ENCODE peak calls at places on chromosomes 16 and 17, in five cellular contexts. F, V, T, U and G are unnamed samples.

GRCh38 chr16:49620158-49620867 is 235.6 kb downstream of the ZNF423 start:
- DNase-seq in F (peak), V (no peak), T (peak), U (no peak), G (peak)

GRCh38 chr16:86777098-86777946 is 199.0 kb downstream of the FOXL1 start:
- DNase-seq in F (peak), V (no peak), T (no peak), U (no peak), G (no peak)

GRCh38 chr17:72634621-72635020 is 457.9 kb downstream of the SLC39A11 start:
- DNase-seq in F (no peak), V (peak), T (peak), U (no peak), G (no peak)

GRCh38 chr16:68737046-68737729 is at the start of gene CDH1:
- DNase-seq in F (no peak), V (peak), T (peak), U (no peak), G (no peak)

GRCh38 chr16:19843371-19843770 is 41.3 kb downstream of the GPRC5B start:
- DNase-seq in F (peak), V (no peak), T (no peak), U (no peak), G (no peak)

GRCh38 chr16:11698271-11698689 is 30.0 kb downstream of the SNN start:
- DNase-seq in F (peak), V (no peak), T (no peak), U (no peak), G (no peak)

GRCh38 chr16:66167564-66168291 is 198.8 kb upstream of the CDH5 start:
- DNase-seq in F (peak), V (no peak), T (no peak), U (no peak), G (no peak)

GRCh38 chr17:13421581-13421980 is 180.1 kb downstream of the HS3ST3A1 start:
- DNase-seq in F (no peak), V (no peak), T (no peak), U (no peak), G (no peak)

GRCh38 chr16:1337486-1337885 is 4.0 kb downstream of the BAIAP3 start:
- DNase-seq in F (no peak), V (no peak), T (no peak), U (no peak), G (no peak)

GRCh38 chr17:78826426-78826825 is 14.2 kb downstream of the USP36 start:
- DNase-seq in F (peak), V (peak), T (no peak), U (no peak), G (no peak)

GRCh38 chr17:58412910-58413630 is 4.3 kb downstream of the RNF43 start:
- DNase-seq in F (peak), V (peak), T (no peak), U (no peak), G (no peak)

GRCh38 chr17:6555331-6556120 is 829 bp downstream of the PITPNM3 start:
- DNase-seq in F (peak), V (peak), T (peak), U (no peak), G (no peak)

GRCh38 chr16:5851583-5851982 is 754.0 kb upstream of the EEF2KMT start:
- DNase-seq in F (no peak), V (peak), T (no peak), U (no peak), G (no peak)

GRCh38 chr16:80968386-80969113 is 38.1 kb downstream of the CMC2 start:
- DNase-seq in F (peak), V (no peak), T (no peak), U (no peak), G (no peak)

GRCh38 chr17:68821860-68822693 is 133.1 kb downstream of the ABCA8 start:
- DNase-seq in F (peak), V (peak), T (no peak), U (no peak), G (peak)

GRCh38 chr16:82580293-82580900 is 46.4 kb upstream of the CDH13 start:
- DNase-seq in F (no peak), V (no peak), T (no peak), U (no peak), G (no peak)

GRCh38 chr16:12551530-12551929 is 252.2 kb downstream of the CPPED1 start:
- DNase-seq in F (no peak), V (no peak), T (no peak), U (no peak), G (no peak)

GRCh38 chr16:8583199-8583598 is 7.1 kb downstream of the TMEM114 start:
- DNase-seq in F (peak), V (no peak), T (no peak), U (no peak), G (no peak)

GRCh38 chr17:59899099-59899498 is 6.2 kb downstream of the RPS6KB1 start:
- DNase-seq in F (no peak), V (no peak), T (no peak), U (peak), G (no peak)
- TF ChIP-seq CTCF in F (no peak), V (no peak), T (no peak), U (peak), G (peak)

GRCh38 chr16:30585400-30586191 is at the start of gene ZNF785:
- DNase-seq in F (peak), V (peak), T (peak), U (peak), G (peak)
- TF ChIP-seq CTCF in F (peak), V (peak), T (no peak), U (no peak), G (peak)

GRCh38 chr17:75289832-75290337 is 652 bp upstream of the SLC25A19 start:
- DNase-seq in F (peak), V (no peak), T (peak), U (no peak), G (no peak)
- TF ChIP-seq CTCF in F (peak), V (no peak), T (peak), U (peak), G (peak)

GRCh38 chr17:2980211-2980903 is 83.0 kb downstream of the OR1D5 start:
- DNase-seq in F (no peak), V (no peak), T (no peak), U (no peak), G (no peak)

GRCh38 chr17:2981325-2981724 is 82.1 kb downstream of the OR1D5 start:
- DNase-seq in F (no peak), V (no peak), T (no peak), U (no peak), G (no peak)

GRCh38 chr17:2980904-2981246 is 82.5 kb downstream of the OR1D5 start:
- DNase-seq in F (no peak), V (no peak), T (no peak), U (no peak), G (no peak)

GRCh38 chr17:2986925-2987324 is 76.5 kb downstream of the OR1D5 start:
- DNase-seq in F (no peak), V (no peak), T (no peak), U (no peak), G (no peak)

DNA sequence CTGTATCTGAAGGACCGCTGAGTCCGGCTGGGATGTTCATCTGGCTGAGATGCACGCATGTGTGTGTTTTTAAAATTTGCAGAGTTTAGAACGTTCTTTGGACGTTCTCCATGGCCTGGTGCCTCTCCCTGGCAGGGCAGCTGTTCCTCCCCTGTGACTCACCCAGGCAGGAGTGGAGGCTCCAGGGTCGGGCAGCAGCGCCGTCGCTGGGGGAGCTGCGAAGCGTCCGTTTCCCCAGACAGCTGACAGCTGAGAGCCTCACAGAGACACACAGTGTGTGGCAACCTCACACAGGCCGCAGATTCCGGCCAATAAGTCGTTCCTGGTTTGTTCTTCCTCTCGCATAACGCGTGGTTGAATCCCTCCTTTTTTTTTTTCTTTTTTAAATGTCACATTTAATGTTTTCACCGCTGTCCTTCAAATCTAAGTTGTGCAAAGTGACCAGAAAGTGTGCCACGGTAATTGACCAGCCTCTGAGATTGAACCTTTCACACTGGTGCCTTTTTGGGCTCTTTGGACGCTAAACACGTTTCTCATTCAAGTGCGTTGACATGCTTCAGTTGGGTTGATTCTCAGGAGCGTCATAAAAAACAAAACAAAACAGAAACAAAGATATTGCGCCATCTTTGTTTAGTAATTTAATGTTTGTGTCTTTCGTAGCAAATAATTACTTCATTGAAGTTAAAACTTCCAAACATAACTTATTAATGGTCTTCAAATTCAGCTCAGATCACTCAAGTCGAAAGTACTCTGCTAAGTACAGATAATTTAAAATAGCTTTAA is 80.4 kb downstream of the OR1D5 start:
- DNase-seq in F (peak), V (no peak), T (peak), U (peak), G (peak)
- TF ChIP-seq CTCF in F (peak), V (no peak), T (no peak), U (no peak), G (peak)